ENCODE peak calls at places on chromosomes 2 and 18, in seven cellular contexts. P is suprapubic skin; F is tibial artery; B is gastrocnemius medialis; H is T-helper 1 cell; X is stimulated activated CD8-positive, alpha-beta memory T cell treated with anti-CD3 and anti-CD28 coated beads, Interleukin-15, amount 100 ng/mL, for 24 hours; K is substantia nigra. A is an unnamed sample.

GRCh38 chr2:1582891-1583341 is 161.4 kb downstream of the PXDN start:
- DNase-seq in P (peak; percentile 76), F (peak; percentile 43), B (no peak), H (no peak), X (no peak), K (no peak), A (no peak)

GRCh38 chr2:78418041-78418440 is 607.5 kb upstream of the REG3G start:
- DNase-seq in P (no peak), F (no peak), B (no peak), H (no peak), X (no peak), K (no peak), A (no peak)

GRCh38 chr2:67564076-67564475 is 166.9 kb downstream of the ETAA1 start:
- DNase-seq in P (no peak), F (no peak), B (no peak), H (no peak), X (no peak), K (no peak), A (no peak)

GRCh38 chr18:3985664-3986063 is 469.4 kb downstream of the DLGAP1 start:
- DNase-seq in P (no peak), F (no peak), B (no peak), H (no peak), X (no peak), K (no peak), A (no peak)

GRCh38 chr2:232925769-232926163 is 55.7 kb downstream of the SNORC start:
- DNase-seq in P (no peak), F (no peak), B (no peak), H (no peak), X (no peak), K (no peak), A (no peak)

GRCh38 chr2:176104338-176105077 is 2.6 kb upstream of the HOXD11 start:
- DNase-seq in P (peak; percentile 78), F (no peak), B (no peak), H (no peak), X (no peak), K (no peak), A (no peak)

GRCh38 chr2:46657042-46657504 is 177.7 kb downstream of the TMEM247 start:
- DNase-seq in P (no peak), F (peak; percentile 67), B (peak; percentile 59), H (no peak), X (no peak), K (no peak), A (no peak)

GRCh38 chr2:175218551-175218950 is 37.0 kb upstream of the ATP5MC3 start:
- DNase-seq in P (no peak), F (no peak), B (no peak), H (no peak), X (no peak), K (no peak), A (no peak)